ENCODE peak calls at places on chromosomes 1 and 21, in six cellular contexts. J is SK-N-SH, Q is GM23338, U is neural progenitor cell, P is OCI-LY7, S is GM23248. N is an unnamed sample. For H4K20me1, the result is how much of the 10 kb centered on the place peaks cover.

GRCh38 chr1:205144751-205145150 is 23.0 kb upstream of the RBBP5 start:
- DNase-seq in J (no peak), Q (no peak), U (no peak), P (no peak), S (peak), N (no peak)

GRCh38 chr1:20790785-20791184 is 3.7 kb upstream of the HP1BP3 start:
- DNase-seq in J (no peak), Q (no peak), U (no peak), P (no peak), S (no peak), N (no peak)

GRCh38 chr1:65195495-65196417 is 47.8 kb downstream of the AK4 start:
- DNase-seq in J (no peak), Q (no peak), U (no peak), P (no peak), S (peak), N (no peak)

GRCh38 chr1:243525085-243525487 is 269.2 kb downstream of the SDCCAG8 start:
- DNase-seq in J (no peak), Q (no peak), U (no peak), P (no peak), S (peak), N (no peak)

GRCh38 chr21:31557956-31558838 is 101.3 kb upstream of the SOD1 start:
- DNase-seq in J (peak), Q (peak), U (peak), P (peak), S (peak), N (peak)

GRCh38 chr1:196535727-196536126 is 72.5 kb downstream of the KCNT2 start:
- DNase-seq in J (no peak), Q (peak), U (peak), P (peak), S (peak), N (peak)

GRCh38 chr1:218779341-218779831 is 394.3 kb upstream of the LYPLAL1 start:
- DNase-seq in J (no peak), Q (no peak), U (no peak), P (no peak), S (peak), N (no peak)

GRCh38 chr1:185926562-185926961 is 192.4 kb downstream of the HMCN1 start:
- DNase-seq in J (no peak), Q (no peak), U (no peak), P (no peak), S (peak), N (no peak)

GRCh38 chr1:24155011-24155782 is 12.3 kb upstream of the IL22RA1 start:
- DNase-seq in J (peak), Q (peak), U (peak), P (peak), S (peak), N (no peak)

GRCh38 chr1:222182641-222183040 is 365.3 kb downstream of the HHIPL2 start:
- DNase-seq in J (no peak), Q (no peak), U (no peak), P (no peak), S (peak), N (no peak)

GRCh38 chr1:180267761-180268555 is 37.9 kb downstream of the LHX4 start:
- DNase-seq in J (no peak), Q (no peak), U (no peak), P (no peak), S (no peak), N (no peak)

GRCh38 chr1:241706257-241706656 is 54.2 kb downstream of the WDR64 start:
- DNase-seq in J (no peak), Q (no peak), U (no peak), P (no peak), S (peak), N (no peak)

GRCh38 chr1:70205437-70206118 is at the start of gene LRRC40:
- DNase-seq in J (peak), Q (peak), U (peak), P (peak), S (peak), N (peak)

GRCh38 chr1:19322481-19322880 is 10.4 kb downstream of the SLC66A1 start:
- DNase-seq in J (no peak), Q (no peak), U (no peak), P (no peak), S (no peak), N (no peak)

GRCh38 chr1:91651671-91652071 is 151.0 kb downstream of the CDC7 start:
- DNase-seq in J (no peak), Q (no peak), U (no peak), P (no peak), S (peak), N (no peak)

GRCh38 chr1:179141592-179142244 is 59.8 kb downstream of the TOR3A start:
- DNase-seq in J (no peak), Q (no peak), U (peak), P (no peak), S (peak), N (no peak)

GRCh38 chr21:34570315-34570714 is 44.6 kb downstream of the RCAN1 start:
- DNase-seq in J (no peak), Q (no peak), U (no peak), P (no peak), S (no peak), N (no peak)

GRCh38 chr1:101219919-101220695 is 16.7 kb upstream of the S1PR1 start:
- DNase-seq in J (no peak), Q (no peak), U (no peak), P (no peak), S (no peak), N (no peak)

GRCh38 chr1:63870152-63870551 is 96.3 kb downstream of the ROR1 start:
- DNase-seq in J (no peak), Q (peak), U (no peak), P (no peak), S (no peak), N (no peak)
- H4K20me1 ChIP-seq in J (under half), Q (under half), U (under half), P (under half), S (under half), N (under half)

GRCh38 chr21:36989699-36990507 is 16.6 kb upstream of the RIPPLY3 start:
- DNase-seq in J (peak), Q (peak), U (peak), P (peak), S (peak), N (peak)
- H2AFZ ChIP-seq in J (peak), Q (peak), U (peak), P (peak), S (peak), N (peak)

GRCh38 chr1:48000883-48001282 is 3.7 kb upstream of the TRABD2B start:
- DNase-seq in J (no peak), Q (no peak), U (no peak), P (no peak), S (no peak), N (no peak)

GRCh38 chr1:47997289-47998200 is at the start of gene TRABD2B:
- DNase-seq in J (peak), Q (peak), U (peak), P (peak), S (peak), N (peak)

GRCh38 chr1:47996406-47997226 is 569 bp downstream of the TRABD2B start:
- DNase-seq in J (peak), Q (peak), U (peak), P (no peak), S (peak), N (no peak)

GRCh38 chr1:47999097-47999496 is 1.9 kb upstream of the TRABD2B start:
- DNase-seq in J (no peak), Q (no peak), U (no peak), P (no peak), S (no peak), N (no peak)

GRCh38 chr1:47998396-47998990 is 1.3 kb upstream of the TRABD2B start:
- DNase-seq in J (no peak), Q (peak), U (no peak), P (no peak), S (no peak), N (no peak)
- TF ChIP-seq EZH2phosphoT487 in J (no peak), Q (no peak), U (no peak), P (no peak), S (no peak), N (no peak)

DNA sequence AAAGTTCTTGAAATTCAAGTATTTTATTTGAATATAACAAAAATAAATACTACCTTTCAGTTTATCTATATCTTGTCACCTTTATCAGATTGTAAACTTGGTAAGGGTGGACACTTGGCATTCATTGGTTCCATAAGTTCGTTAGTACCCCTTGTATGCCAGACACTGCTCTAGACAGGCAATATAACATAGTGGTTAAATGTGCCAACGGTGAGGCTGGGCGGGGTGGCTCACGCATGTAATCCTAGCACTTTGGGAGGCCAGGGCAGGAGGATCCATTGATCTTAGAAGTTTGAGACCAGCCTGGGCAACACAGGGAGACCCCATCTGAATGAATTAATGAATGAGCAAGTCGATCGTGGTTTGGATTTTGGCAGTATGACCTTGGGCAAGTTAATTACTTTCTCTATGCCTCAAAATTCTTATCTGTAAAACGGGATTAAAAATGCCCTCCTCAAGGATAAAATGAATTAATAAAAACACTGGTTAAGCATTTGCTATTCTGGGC is 26.3 kb upstream of the SH3D21 start:
- DNase-seq in J (no peak), Q (no peak), U (no peak), P (no peak), S (no peak), N (no peak)
- H4K20me1 ChIP-seq in J (half or more), Q (under half), U (under half), P (under half), S (under half), N (under half)

DNA sequence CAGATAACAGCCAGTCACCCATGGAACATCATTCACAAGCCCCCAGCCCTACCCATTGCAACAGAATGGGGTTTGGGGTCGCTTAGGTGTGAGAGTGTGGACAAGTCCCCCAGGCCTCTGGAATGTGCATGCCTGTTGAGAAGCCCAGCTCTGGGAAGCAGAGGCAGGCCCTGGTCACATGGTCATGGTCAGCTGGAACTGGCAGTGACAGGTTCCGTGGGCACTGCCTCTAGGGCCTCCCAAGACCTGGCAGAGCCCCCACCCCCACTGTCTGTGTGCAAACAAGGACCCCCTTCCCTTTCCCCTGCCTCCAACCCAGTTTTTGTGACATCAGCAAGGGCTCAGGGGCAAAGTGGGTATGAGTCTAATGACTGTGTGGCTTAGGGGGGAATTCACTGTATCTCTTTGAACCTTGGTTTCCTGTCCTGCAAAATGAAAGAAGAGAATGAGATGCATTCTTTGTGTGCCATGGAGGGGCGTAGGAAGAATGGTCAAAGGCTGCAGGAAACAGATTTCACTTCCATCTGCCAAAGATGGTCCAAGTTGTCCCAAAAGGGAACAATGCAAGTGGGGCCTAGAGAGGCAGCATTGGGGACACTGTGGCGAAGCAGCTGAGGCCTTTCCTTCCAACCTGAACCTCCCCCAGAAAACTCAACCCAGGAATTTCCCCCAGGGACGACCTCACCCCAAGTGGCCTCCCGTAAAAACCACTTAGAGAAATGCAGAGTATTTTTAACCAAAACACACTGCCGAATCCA is 34.7 kb upstream of the SELENON start:
- DNase-seq in J (no peak), Q (no peak), U (no peak), P (no peak), S (no peak), N (no peak)
- H2AFZ ChIP-seq in J (no peak), Q (no peak), U (no peak), P (no peak), S (no peak), N (no peak)

GRCh38 chr1:198268784-198269183 is 112.0 kb downstream of the NEK7 start:
- DNase-seq in J (no peak), Q (no peak), U (no peak), P (no peak), S (no peak), N (no peak)
- TF ChIP-seq EZH2phosphoT487 in J (no peak), Q (no peak), U (no peak), P (no peak), S (no peak), N (no peak)

DNA sequence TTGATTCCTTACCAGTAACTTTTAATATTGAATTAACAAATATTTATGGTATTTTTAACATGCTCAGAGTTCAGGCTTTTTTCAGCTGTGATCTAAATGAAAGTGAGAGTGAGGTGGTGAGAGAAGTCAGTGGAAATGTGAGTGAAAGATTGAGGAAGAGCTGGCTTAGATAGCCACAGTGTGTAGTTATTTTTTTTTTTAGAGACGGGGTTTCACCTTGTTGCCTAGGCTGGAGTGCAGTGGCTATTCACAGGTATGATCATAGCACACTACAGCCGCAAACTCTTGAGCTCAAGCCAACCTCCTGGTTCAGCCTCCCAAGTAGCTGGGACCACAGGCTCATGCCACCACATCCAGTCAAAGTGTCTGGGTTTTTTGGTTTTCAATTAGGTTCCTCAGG is 10.9 kb downstream of the RNF11 start:
- DNase-seq in J (no peak), Q (no peak), U (no peak), P (no peak), S (no peak), N (peak)
- H4K20me1 ChIP-seq in J (half or more), Q (under half), U (half or more), P (under half), S (under half), N (under half)

GRCh38 chr21:29787011-29787909 is 152.5 kb downstream of the GRIK1 start:
- DNase-seq in J (no peak), Q (no peak), U (no peak), P (no peak), S (no peak), N (no peak)

GRCh38 chr21:29788752-29789151 is 151.0 kb downstream of the GRIK1 start:
- DNase-seq in J (no peak), Q (no peak), U (no peak), P (no peak), S (no peak), N (no peak)

GRCh38 chr21:29789393-29789792 is 150.4 kb downstream of the GRIK1 start:
- DNase-seq in J (no peak), Q (no peak), U (no peak), P (no peak), S (no peak), N (no peak)

GRCh38 chr21:29786509-29786908 is 153.3 kb downstream of the GRIK1 start:
- DNase-seq in J (no peak), Q (no peak), U (no peak), P (no peak), S (no peak), N (no peak)
- H2AFZ ChIP-seq in J (no peak), Q (no peak), U (no peak), P (no peak), S (no peak), N (no peak)

DNA sequence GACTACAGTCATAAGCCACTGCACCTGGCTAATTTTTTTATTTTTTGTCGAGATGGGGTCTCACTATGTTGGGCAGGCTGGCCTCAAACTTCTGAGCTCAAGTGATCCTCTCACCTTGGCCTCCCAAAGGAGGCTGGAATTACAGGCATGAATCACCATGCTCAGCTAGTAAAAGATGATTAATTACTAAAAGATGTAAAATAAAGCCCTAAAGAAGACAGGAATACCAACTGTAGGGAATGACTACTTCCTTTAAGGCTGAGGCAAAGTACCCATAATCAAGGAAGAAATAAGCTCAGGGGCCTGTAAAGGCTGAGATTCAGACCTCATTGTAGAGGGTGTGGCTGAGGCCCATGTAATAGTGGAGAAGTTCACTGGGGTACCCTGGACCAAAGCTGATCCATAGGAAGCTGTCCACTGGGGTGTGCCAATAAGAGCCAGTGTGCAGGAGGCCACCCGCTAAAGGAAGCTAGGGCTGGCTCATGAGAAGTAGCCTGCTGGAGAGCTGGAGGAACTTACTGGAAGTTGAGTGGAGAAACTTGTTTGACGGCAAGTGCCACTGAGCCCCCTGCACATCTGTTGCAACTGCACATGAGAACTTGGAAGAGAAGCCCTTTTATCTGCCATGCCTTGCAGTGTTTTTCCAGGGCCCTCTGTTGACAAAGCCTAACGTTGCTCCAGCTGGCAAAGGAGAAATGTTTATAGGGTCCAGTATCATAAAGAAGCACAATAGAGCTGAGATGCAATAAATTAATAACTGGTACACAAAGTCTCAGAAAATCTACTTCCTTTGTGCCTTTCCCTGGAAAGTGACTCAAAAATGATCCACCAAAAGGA is 17.8 kb upstream of the SERTAD4 start:
- DNase-seq in J (no peak), Q (no peak), U (no peak), P (no peak), S (no peak), N (no peak)
- TF ChIP-seq EZH2phosphoT487 in J (no peak), Q (no peak), U (no peak), P (no peak), S (no peak), N (no peak)

N was measured in MM.1S.